ENCODE peak calls at places on chromosomes 6 and 20, in four cellular contexts. E is HepG2, A is K562, U is GM12878. I is an unnamed sample.

GRCh38 chr6:73665686-73666319 is 12.0 kb upstream of the SLC17A5 start:
- DNase-seq in E (no peak), A (no peak), U (no peak), I (no peak)

GRCh38 chr6:127484207-127484858 is 25.1 kb upstream of the KIAA0408 start:
- DNase-seq in E (peak), A (no peak), U (peak), I (no peak)

GRCh38 chr20:42886046-42886445 is 303.7 kb downstream of the PTPRT start:
- DNase-seq in E (no peak), A (no peak), U (no peak), I (no peak)

GRCh38 chr6:152094992-152095592 is 287.6 kb downstream of the ESR1 start:
- DNase-seq in E (peak), A (peak), U (no peak), I (no peak)

GRCh38 chr20:57429579-57430202 is 38.5 kb downstream of the RBM38 start:
- DNase-seq in E (peak), A (no peak), U (no peak), I (no peak)

GRCh38 chr20:33653218-33653899 is 8.8 kb upstream of the C20orf144 start:
- DNase-seq in E (peak), A (peak), U (no peak), I (peak)

GRCh38 chr6:71886184-71887005 is at the start of gene RIMS1:
- DNase-seq in E (no peak), A (no peak), U (no peak), I (peak)

GRCh38 chr20:34042286-34042685 is 48.6 kb downstream of the RALY start:
- DNase-seq in E (no peak), A (no peak), U (no peak), I (no peak)

GRCh38 chr20:49276201-49276894 is 1.5 kb downstream of the ZNFX1 start:
- DNase-seq in E (no peak), A (peak), U (no peak), I (no peak)

GRCh38 chr6:150865406-150866146 is at the start of gene MTHFD1L:
- DNase-seq in E (peak), A (peak), U (no peak), I (peak)

GRCh38 chr6:25499851-25500250 is 152.2 kb upstream of the SCGN start:
- DNase-seq in E (no peak), A (no peak), U (no peak), I (no peak)

GRCh38 chr6:24743265-24743943 is 24.4 kb upstream of the C6orf62 start:
- DNase-seq in E (no peak), A (peak), U (peak), I (no peak)

GRCh38 chr6:168155193-168155592 is 76.2 kb upstream of the FRMD1 start:
- DNase-seq in E (no peak), A (no peak), U (no peak), I (no peak)

GRCh38 chr6:43095939-43096338 is 19.8 kb downstream of the PTK7 start:
- DNase-seq in E (no peak), A (no peak), U (no peak), I (no peak)

GRCh38 chr20:1952737-1953530 is 40.9 kb downstream of the PDYN start:
- DNase-seq in E (no peak), A (no peak), U (peak), I (no peak)

GRCh38 chr6:111823831-111824607 is 49.2 kb downstream of the FYN start:
- DNase-seq in E (peak), A (no peak), U (no peak), I (no peak)

GRCh38 chr20:9166153-9166780 is 97.4 kb downstream of the PLCB4 start:
- DNase-seq in E (no peak), A (no peak), U (no peak), I (no peak)

GRCh38 chr6:166757226-166758135 is 130.4 kb upstream of the RPS6KA2 start:
- DNase-seq in E (no peak), A (no peak), U (no peak), I (peak)

GRCh38 chr6:142570221-142570671 is 268.4 kb downstream of the ADGRG6 start:
- DNase-seq in E (peak), A (no peak), U (no peak), I (no peak)

GRCh38 chr6:169954977-169955376 is 203.6 kb downstream of the ERMARD start:
- DNase-seq in E (no peak), A (no peak), U (no peak), I (no peak)

GRCh38 chr6:149961728-149962425 is 1.9 kb upstream of the ULBP1 start:
- DNase-seq in E (no peak), A (peak), U (no peak), I (peak)

GRCh38 chr6:89314692-89315091 is 407 bp downstream of the GABRR2 start:
- DNase-seq in E (no peak), A (no peak), U (no peak), I (no peak)

GRCh38 chr6:90914312-90914711 is 327.4 kb upstream of the MAP3K7 start:
- DNase-seq in E (no peak), A (no peak), U (no peak), I (no peak)

DNA sequence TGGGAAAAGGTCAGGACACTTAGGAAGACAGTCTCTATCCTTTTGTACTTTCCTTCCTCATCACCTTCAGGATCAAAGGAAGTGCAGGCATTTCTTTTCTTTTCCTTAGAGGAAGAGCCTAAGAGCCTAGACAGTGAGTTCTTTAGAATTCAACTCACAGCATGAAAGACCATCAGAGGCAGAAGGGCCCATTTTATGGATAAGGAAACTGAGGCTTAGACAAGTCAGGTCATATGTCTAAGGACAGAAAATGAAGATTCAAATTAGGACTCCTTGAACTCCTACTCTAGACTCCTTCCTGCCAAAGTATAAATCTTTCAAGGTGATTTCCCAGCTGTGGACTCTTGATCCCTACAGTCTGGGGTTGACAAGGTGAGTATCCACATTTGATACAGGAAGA is 20.8 kb downstream of the SLC12A5 start:
- DNase-seq in E (no peak), A (no peak), U (no peak), I (no peak)
- TF ChIP-seq EP300 in E (no peak), A (no peak), U (no peak), I (no peak)

GRCh38 chr6:118535176-118535844 is 12.8 kb upstream of the PLN start:
- DNase-seq in E (no peak), A (no peak), U (no peak), I (no peak)
- TF ChIP-seq NFIC in E (no peak), A (no peak), U (no peak), I (no peak)

GRCh38 chr6:30742316-30743098 is at the start of gene FLOT1:
- DNase-seq in E (peak), A (peak), U (peak), I (peak)
- TF ChIP-seq EP300 in E (peak), A (peak), U (peak), I (no peak)

DNA sequence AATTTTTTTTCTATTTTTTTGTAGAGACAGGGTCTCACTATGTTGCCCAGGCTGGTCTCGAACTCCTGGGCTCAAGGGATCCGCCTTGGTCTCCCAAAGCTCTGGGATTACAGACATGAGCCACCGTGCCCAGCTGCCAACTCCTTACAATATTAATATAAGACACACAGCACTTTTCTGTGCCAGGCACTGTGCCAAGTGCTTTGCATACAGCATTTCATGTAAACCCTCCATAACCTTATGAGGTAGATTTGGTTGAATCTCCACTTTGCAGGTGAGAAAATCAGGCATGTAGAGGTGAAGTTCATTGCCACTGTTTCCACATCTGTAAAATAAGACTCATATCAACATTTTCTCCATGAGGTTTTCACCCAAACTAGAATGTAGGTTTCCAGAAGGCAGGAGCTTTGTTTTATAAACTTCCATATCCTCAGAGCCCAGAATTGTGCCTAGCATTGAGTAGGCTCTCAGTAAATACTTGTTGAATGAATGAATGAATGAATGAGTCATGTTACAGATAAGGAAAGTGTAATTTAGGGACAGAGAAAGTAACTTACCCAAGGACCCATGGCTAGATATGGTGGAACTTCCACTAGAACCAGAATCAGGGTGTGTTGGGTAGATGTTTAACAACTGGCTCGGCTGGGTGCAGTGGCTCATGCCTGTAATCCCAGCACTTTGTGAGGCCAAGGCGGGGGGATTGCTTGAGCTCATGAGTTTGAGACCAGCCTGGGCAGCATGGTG is 3.0 kb upstream of the CTNNBL1 start:
- DNase-seq in E (no peak), A (no peak), U (no peak), I (no peak)
- TF ChIP-seq NFIC in E (no peak), A (no peak), U (no peak), I (no peak)

DNA sequence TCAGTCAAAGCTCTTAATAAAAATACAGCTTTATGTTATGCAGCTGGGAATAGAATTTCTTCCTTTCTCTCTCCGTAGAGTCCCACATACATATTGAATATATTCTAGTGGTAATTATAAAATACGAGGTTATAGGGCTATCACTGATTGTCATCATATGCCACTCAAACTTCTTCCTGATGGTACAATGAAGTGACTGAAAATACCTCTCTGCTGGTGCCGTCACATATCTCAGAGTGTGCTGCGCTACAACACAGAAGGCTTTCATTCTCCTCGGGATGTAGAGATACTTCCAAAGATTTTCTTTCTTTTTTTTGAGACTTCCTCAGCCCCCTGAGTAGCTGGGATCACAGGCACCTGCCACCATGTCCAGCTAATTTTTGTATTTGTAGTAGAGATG is 249.9 kb downstream of the BTBD9 start:
- DNase-seq in E (no peak), A (no peak), U (no peak), I (no peak)
- TF ChIP-seq EP300 in E (no peak), A (no peak), U (no peak), I (no peak)

GRCh38 chr20:44209691-44210421 is 715 bp downstream of the OSER1 start:
- DNase-seq in E (no peak), A (no peak), U (no peak), I (peak)
- TF ChIP-seq NFIC in E (no peak), A (no peak), U (no peak), I (no peak)

GRCh38 chr20:62354031-62354808 is 12.9 kb downstream of the LAMA5 start:
- DNase-seq in E (no peak), A (no peak), U (no peak), I (peak)
- TF ChIP-seq EP300 in E (no peak), A (no peak), U (no peak), I (no peak)